ENCODE peak calls at places on chromosome 21, in nine cellular contexts. Q, M, T, C, P, O, U, G and E are unnamed samples.

GRCh38 chr21:34544032-34544496 is 32.1 kb upstream of the KCNE1 start:
- DNase-seq in Q (peak; percentile 38), M (no peak), T (no peak), C (peak; percentile 88), P (peak; percentile 22), O (peak; percentile 74), U (no peak), G (peak; percentile 73), E (peak; percentile 60)

GRCh38 chr21:33897098-33897497 is 18.5 kb downstream of the ATP5PO start:
- DNase-seq in Q (no peak), M (no peak), T (no peak), C (no peak), P (no peak), O (no peak), U (no peak), G (no peak), E (no peak)

GRCh38 chr21:26280715-26281310 is 110.2 kb upstream of the APP start:
- DNase-seq in Q (no peak), M (no peak), T (no peak), C (no peak), P (peak; percentile 16), O (no peak), U (no peak), G (no peak), E (no peak)

GRCh38 chr21:33196956-33197374 is 32.8 kb upstream of the IFNAR2 start:
- DNase-seq in Q (peak; percentile 73), M (peak; percentile 32), T (no peak), C (peak; percentile 60), P (peak; percentile 68), O (peak; percentile 35), U (no peak), G (peak; percentile 81), E (peak; percentile 66)

GRCh38 chr21:46295996-46296752 is 10.0 kb downstream of the YBEY start:
- DNase-seq in Q (peak; percentile 22), M (peak; percentile 80), T (peak; percentile 57), C (peak; percentile 76), P (no peak), O (no peak), U (no peak), G (peak; percentile 64), E (peak; percentile 84)

GRCh38 chr21:43585514-43585913 is 73.8 kb downstream of the HSF2BP start:
- DNase-seq in Q (no peak), M (no peak), T (no peak), C (no peak), P (no peak), O (no peak), U (no peak), G (no peak), E (no peak)

GRCh38 chr21:36193200-36193599 is 36.6 kb downstream of the DOP1B start:
- DNase-seq in Q (no peak), M (no peak), T (no peak), C (no peak), P (no peak), O (peak; percentile 67), U (no peak), G (no peak), E (no peak)

GRCh38 chr21:45155910-45156309 is 81.5 kb downstream of the ADARB1 start:
- DNase-seq in Q (no peak), M (no peak), T (no peak), C (peak; percentile 4), P (no peak), O (no peak), U (no peak), G (peak; percentile 12), E (no peak)

GRCh38 chr21:14070049-14070893 is 140.5 kb downstream of the LIPI start:
- DNase-seq in Q (no peak), M (no peak), T (no peak), C (no peak), P (no peak), O (no peak), U (no peak), G (peak; percentile 29), E (no peak)

GRCh38 chr21:19899645-19900044 is 1098.6 kb upstream of the NCAM2 start:
- DNase-seq in Q (no peak), M (no peak), T (no peak), C (no peak), P (no peak), O (no peak), U (no peak), G (no peak), E (no peak)

GRCh38 chr21:33241846-33242245 is 12.1 kb downstream of the IFNAR2 start:
- DNase-seq in Q (no peak), M (no peak), T (no peak), C (no peak), P (no peak), O (no peak), U (no peak), G (no peak), E (no peak)

GRCh38 chr21:31370893-31371652 is 27.0 kb upstream of the TIAM1 start:
- DNase-seq in Q (no peak), M (no peak), T (no peak), C (no peak), P (no peak), O (no peak), U (no peak), G (no peak), E (no peak)

GRCh38 chr21:42578761-42579415 is 65.2 kb downstream of the SLC37A1 start:
- DNase-seq in Q (no peak), M (no peak), T (no peak), C (no peak), P (no peak), O (no peak), U (no peak), G (no peak), E (no peak)

GRCh38 chr21:31557956-31558838 is 101.3 kb upstream of the SOD1 start:
- DNase-seq in Q (peak; percentile 55), M (no peak), T (no peak), C (peak; percentile 41), P (peak; percentile 69), O (peak; percentile 51), U (no peak), G (peak; percentile 48), E (peak; percentile 53)

DNA sequence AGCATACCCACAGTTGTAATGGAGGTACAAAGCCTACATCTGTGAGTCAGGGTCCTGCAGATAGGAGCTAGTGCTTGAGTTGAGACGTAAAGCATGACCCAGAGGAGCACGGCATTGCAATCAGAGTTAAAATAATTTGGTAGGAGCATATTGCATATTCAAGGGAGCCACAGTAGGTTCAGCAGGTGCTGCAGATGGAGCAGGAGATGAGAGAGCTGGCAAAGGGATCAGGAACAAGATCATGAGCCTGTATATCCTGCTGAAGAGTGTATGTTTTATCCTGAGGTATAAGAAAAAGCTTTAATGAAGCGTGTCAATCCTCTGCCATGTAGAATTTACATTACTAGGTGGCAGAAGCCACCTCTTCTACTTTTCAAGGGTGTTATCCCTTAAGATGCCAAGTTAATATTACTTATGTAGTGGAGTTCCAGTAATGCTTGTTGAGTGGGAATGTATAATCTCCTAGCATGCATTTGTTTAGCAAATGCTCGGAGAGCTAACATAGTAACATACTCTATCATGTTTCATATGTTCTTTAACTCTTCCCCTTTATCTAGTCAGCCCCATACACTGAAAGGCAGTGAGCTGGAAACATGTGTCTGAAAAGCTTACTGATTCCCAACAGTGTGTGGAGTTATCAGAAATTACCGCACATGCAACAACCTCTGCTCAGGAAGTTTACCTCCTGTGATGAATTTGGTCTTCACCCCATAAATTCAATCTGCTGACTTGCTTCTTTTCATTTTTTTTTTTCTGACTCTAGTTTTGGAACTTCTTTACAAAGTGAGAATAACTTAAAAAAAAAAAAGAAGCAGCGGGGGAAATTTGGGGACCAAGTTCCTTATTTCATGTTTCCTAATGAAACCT is 300.2 kb downstream of the GRIK1 start:
- DNase-seq in Q (no peak), M (no peak), T (no peak), C (no peak), P (no peak), O (no peak), U (no peak), G (no peak), E (no peak)
- TF ChIP-seq CTCF in Q (no peak), M (no peak), T (no peak), C (no peak), P (no peak), O (no peak), U (no peak), G (no peak), E (no peak)

DNA sequence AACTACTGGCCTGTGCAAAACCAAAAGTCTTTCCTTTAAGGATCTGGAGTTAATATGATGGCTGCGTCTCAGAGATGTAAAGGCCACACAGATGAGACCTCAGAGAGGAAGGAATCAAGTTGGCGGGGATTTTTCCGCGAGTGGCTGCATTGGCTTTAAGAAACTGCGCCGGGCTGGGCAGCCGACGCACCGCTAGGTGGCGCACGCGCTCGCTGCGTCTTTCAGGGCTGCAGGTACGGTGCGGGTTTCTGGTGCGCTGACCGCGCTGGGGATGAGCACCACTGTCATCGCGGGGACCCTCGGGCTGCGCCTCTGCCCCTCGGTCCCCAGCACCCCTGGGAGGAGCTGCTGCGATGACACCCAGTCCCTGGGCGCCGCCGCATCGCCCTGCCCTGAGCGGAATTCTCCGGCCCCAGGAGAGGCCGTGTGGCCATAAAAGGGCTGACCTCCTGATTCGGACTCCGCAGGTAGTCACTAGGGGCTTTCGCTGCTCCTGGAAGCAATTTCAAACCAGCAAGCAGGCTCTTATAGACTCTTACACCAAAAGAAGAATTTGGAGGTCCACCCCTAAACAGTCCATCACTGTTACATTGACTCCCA is 241.0 kb downstream of the KCNJ6 start:
- DNase-seq in Q (peak; percentile 78), M (peak; percentile 78), T (no peak), C (peak; percentile 45), P (peak; percentile 88), O (no peak), U (no peak), G (peak; percentile 82), E (peak; percentile 77)
- TF ChIP-seq CTCF in Q (peak; percentile 98), M (peak; percentile 97), T (peak; percentile 96), C (peak; percentile 99), P (peak; percentile 98), O (peak; percentile 91), U (peak; percentile 89), G (peak; percentile 99), E (peak; percentile 98)

DNA sequence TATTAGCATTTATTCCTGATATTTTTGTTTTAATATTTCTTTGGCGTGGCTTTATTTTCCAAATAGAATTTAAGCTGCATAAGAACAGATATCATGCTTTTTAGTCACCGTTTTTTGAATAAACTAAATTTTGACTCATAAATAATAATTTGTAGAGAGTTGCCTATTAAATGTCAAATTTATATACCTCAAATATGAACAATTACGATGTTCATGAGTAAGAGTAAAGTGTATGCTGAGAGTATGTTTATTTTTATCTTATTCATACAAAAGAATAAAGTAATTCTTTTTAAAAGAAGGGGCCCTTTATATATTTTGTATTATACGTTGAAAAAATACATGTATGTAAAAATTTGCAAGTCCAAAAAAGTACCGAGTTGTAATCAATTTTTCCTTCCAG is 126.5 kb upstream of the NRIP1 start:
- DNase-seq in Q (no peak), M (no peak), T (no peak), C (no peak), P (no peak), O (no peak), U (no peak), G (no peak), E (no peak)
- TF ChIP-seq CTCF in Q (no peak), M (no peak), T (no peak), C (no peak), P (no peak), O (no peak), U (no peak), G (no peak), E (no peak)

DNA sequence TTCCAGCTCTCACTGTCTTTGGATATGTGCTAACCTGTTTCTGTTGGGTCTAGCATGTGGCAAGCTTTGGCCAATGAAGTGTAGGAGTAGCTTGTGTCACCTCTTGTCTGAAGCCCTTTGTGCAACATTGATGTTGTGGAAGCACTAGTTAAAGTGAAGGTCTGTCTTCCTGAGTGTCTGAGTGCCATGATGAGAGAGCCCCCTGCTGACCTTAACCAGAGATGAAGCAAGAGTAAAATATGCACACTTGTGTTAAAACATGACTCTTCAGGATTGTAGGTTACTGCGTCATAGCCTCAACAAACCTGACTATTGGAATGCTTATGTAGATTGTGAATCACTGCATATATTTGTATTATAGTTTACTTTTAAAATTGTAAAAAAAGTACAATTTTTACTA is 103.7 kb downstream of the NCAM2 start:
- DNase-seq in Q (peak; percentile 22), M (no peak), T (no peak), C (no peak), P (peak; percentile 26), O (no peak), U (peak; percentile 29), G (peak; percentile 46), E (peak; percentile 6)
- TF ChIP-seq CTCF in Q (peak; percentile 57), M (no peak), T (peak; percentile 9), C (no peak), P (peak; percentile 40), O (no peak), U (peak; percentile 37), G (peak; percentile 66), E (no peak)